ENCODE peak calls at places on chromosomes 16 and 17, in eight cellular contexts. P, J, V, W, Z, A, Q and E are unnamed samples.

GRCh38 chr17:33811984-33812383 is 443.1 kb upstream of the CCL2 start:
- DNase-seq in P (no peak), J (no peak), V (no peak), W (no peak), Z (no peak), A (no peak), Q (no peak), E (no peak)

GRCh38 chr16:56301391-56301850 is 110.1 kb downstream of the GNAO1 start:
- DNase-seq in P (peak), J (no peak), V (no peak), W (no peak), Z (no peak), A (no peak), Q (no peak), E (peak)

GRCh38 chr16:66534376-66534799 is 15.5 kb downstream of the TK2 start:
- DNase-seq in P (peak), J (no peak), V (no peak), W (no peak), Z (no peak), A (no peak), Q (no peak), E (no peak)

GRCh38 chr17:40065771-40066510 is 3.2 kb downstream of the THRA start:
- DNase-seq in P (no peak), J (no peak), V (no peak), W (no peak), Z (no peak), A (no peak), Q (no peak), E (no peak)

GRCh38 chr17:37239690-37240344 is 136.0 kb upstream of the C17orf78 start:
- DNase-seq in P (peak), J (no peak), V (no peak), W (no peak), Z (peak), A (peak), Q (no peak), E (peak)

GRCh38 chr17:6269474-6269873 is 165.4 kb downstream of the AIPL1 start:
- DNase-seq in P (peak), J (no peak), V (no peak), W (no peak), Z (peak), A (no peak), Q (no peak), E (peak)

GRCh38 chr16:56515665-56516064 is 4.2 kb downstream of the BBS2 start:
- DNase-seq in P (no peak), J (no peak), V (no peak), W (no peak), Z (no peak), A (no peak), Q (no peak), E (no peak)

GRCh38 chr16:67976205-67976604 is 4.1 kb downstream of the DPEP3 start:
- DNase-seq in P (no peak), J (no peak), V (no peak), W (no peak), Z (no peak), A (no peak), Q (no peak), E (no peak)

GRCh38 chr17:38604479-38605229 is 1.1 kb downstream of the SRCIN1 start:
- DNase-seq in P (no peak), J (no peak), V (no peak), W (no peak), Z (peak), A (no peak), Q (no peak), E (no peak)

GRCh38 chr16:87207509-87207908 is 109.7 kb downstream of the C16orf95 start:
- DNase-seq in P (peak), J (no peak), V (no peak), W (no peak), Z (no peak), A (no peak), Q (no peak), E (peak)

GRCh38 chr17:65711671-65712276 is 150.3 kb upstream of the AXIN2 start:
- DNase-seq in P (no peak), J (no peak), V (no peak), W (no peak), Z (no peak), A (no peak), Q (no peak), E (no peak)